ENCODE peak calls at places on chromosome 22, in six cellular contexts. One of them, this sample, is unnamed.
A peak's percentile ranks its signal among the peaks of the same experiment; 100 is the strongest.

GRCh38 chr22:26334232-26334631 is 94.8 kb upstream of the ASPHD2 start:
- DNase-seq in kidney: no peak
- DNase-seq in mucosa of descending colon: no peak
- DNase-seq in astrocyte of the cerebellum: no peak
- DNase-seq in spleen: no peak
- DNase-seq in neural crest cell: no peak
- DNase-seq in this sample: no peak

GRCh38 chr22:35430897-35431322 is 31.0 kb downstream of the MCM5 start:
- DNase-seq in kidney: peak; percentile 96
- DNase-seq in astrocyte of the cerebellum: peak; percentile 66
- DNase-seq in neural crest cell: peak; percentile 96
- DNase-seq in spleen: peak; percentile 91
- DNase-seq in mucosa of descending colon: peak; percentile 93
- DNase-seq in this sample: peak; percentile 86

GRCh38 chr22:41531422-41531727 is 12.9 kb downstream of the POLR3H start:
- DNase-seq in spleen: no peak
- DNase-seq in astrocyte of the cerebellum: no peak
- DNase-seq in kidney: no peak
- DNase-seq in neural crest cell: no peak
- DNase-seq in mucosa of descending colon: no peak
- DNase-seq in this sample: no peak

GRCh38 chr22:19903031-19903430 is 38.5 kb upstream of the COMT start:
- DNase-seq in mucosa of descending colon: no peak
- DNase-seq in neural crest cell: no peak
- DNase-seq in spleen: no peak
- DNase-seq in kidney: no peak
- DNase-seq in astrocyte of the cerebellum: no peak
- DNase-seq in this sample: no peak

GRCh38 chr22:27450448-27450847 is 351.1 kb downstream of the MN1 start:
- DNase-seq in kidney: no peak
- DNase-seq in spleen: no peak
- DNase-seq in astrocyte of the cerebellum: no peak
- DNase-seq in mucosa of descending colon: no peak
- DNase-seq in neural crest cell: no peak
- DNase-seq in this sample: no peak

GRCh38 chr22:27799334-27800249 is 2.0 kb downstream of the MN1 start:
- DNase-seq in mucosa of descending colon: no peak
- DNase-seq in kidney: peak; percentile 78
- DNase-seq in astrocyte of the cerebellum: no peak
- DNase-seq in spleen: no peak
- DNase-seq in neural crest cell: peak; percentile 38
- DNase-seq in this sample: no peak

GRCh38 chr22:26903030-26903856 is 245.9 kb downstream of the MIAT start:
- DNase-seq in spleen: no peak
- DNase-seq in kidney: peak; percentile 66
- DNase-seq in neural crest cell: peak; percentile 25
- DNase-seq in astrocyte of the cerebellum: no peak
- DNase-seq in mucosa of descending colon: peak; percentile 21
- DNase-seq in this sample: no peak

GRCh38 chr22:22870577-22871398 is 16.8 kb upstream of the IGLL5 start:
- DNase-seq in astrocyte of the cerebellum: no peak
- DNase-seq in spleen: no peak
- DNase-seq in kidney: no peak
- DNase-seq in mucosa of descending colon: no peak
- DNase-seq in neural crest cell: no peak
- DNase-seq in this sample: no peak

GRCh38 chr22:21937041-21937820 is 15.4 kb downstream of the PPM1F start:
- DNase-seq in mucosa of descending colon: peak; percentile 23
- DNase-seq in neural crest cell: no peak
- DNase-seq in kidney: no peak
- DNase-seq in spleen: peak; percentile 88
- DNase-seq in astrocyte of the cerebellum: no peak
- DNase-seq in this sample: no peak

GRCh38 chr22:29203883-29204282 is 1.8 kb upstream of the EMID1 start:
- DNase-seq in kidney: no peak
- DNase-seq in mucosa of descending colon: no peak
- DNase-seq in spleen: peak; percentile 16
- DNase-seq in astrocyte of the cerebellum: no peak
- DNase-seq in neural crest cell: no peak
- DNase-seq in this sample: no peak

GRCh38 chr22:36764641-36765040 is 11.3 kb downstream of the IFT27 start:
- DNase-seq in kidney: peak; percentile 8
- DNase-seq in neural crest cell: no peak
- DNase-seq in astrocyte of the cerebellum: no peak
- DNase-seq in spleen: peak; percentile 19
- DNase-seq in mucosa of descending colon: no peak
- DNase-seq in this sample: no peak

GRCh38 chr22:36377022-36377631 is 10.6 kb downstream of the MYH9 start:
- DNase-seq in neural crest cell: no peak
- DNase-seq in astrocyte of the cerebellum: no peak
- DNase-seq in spleen: no peak
- DNase-seq in mucosa of descending colon: no peak
- DNase-seq in kidney: no peak
- DNase-seq in this sample: no peak

GRCh38 chr22:20054034-20054427 is 26.0 kb upstream of the DGCR8 start:
- DNase-seq in spleen: no peak
- DNase-seq in mucosa of descending colon: no peak
- DNase-seq in kidney: no peak
- DNase-seq in astrocyte of the cerebellum: no peak
- DNase-seq in neural crest cell: no peak
- DNase-seq in this sample: no peak

GRCh38 chr22:37420656-37421467 is 6.4 kb downstream of the ELFN2 start:
- DNase-seq in kidney: no peak
- DNase-seq in neural crest cell: no peak
- DNase-seq in mucosa of descending colon: peak; percentile 19
- DNase-seq in astrocyte of the cerebellum: no peak
- DNase-seq in spleen: no peak
- DNase-seq in this sample: no peak

GRCh38 chr22:32204211-32204855 is 540 bp downstream of the RFPL2 start:
- DNase-seq in spleen: no peak
- DNase-seq in kidney: no peak
- DNase-seq in astrocyte of the cerebellum: no peak
- DNase-seq in mucosa of descending colon: no peak
- DNase-seq in neural crest cell: no peak
- DNase-seq in this sample: no peak

GRCh38 chr22:36144886-36145541 is 15.5 kb downstream of the APOL3 start:
- DNase-seq in spleen: peak; percentile 81
- DNase-seq in kidney: peak; percentile 85
- DNase-seq in mucosa of descending colon: peak; percentile 56
- DNase-seq in astrocyte of the cerebellum: peak; percentile 60
- DNase-seq in neural crest cell: peak; percentile 49
- DNase-seq in this sample: peak; percentile 21

GRCh38 chr22:39233736-39234120 is 11.1 kb downstream of the PDGFB start:
- DNase-seq in mucosa of descending colon: no peak
- DNase-seq in kidney: peak; percentile 85
- DNase-seq in spleen: no peak
- DNase-seq in astrocyte of the cerebellum: no peak
- DNase-seq in neural crest cell: no peak
- DNase-seq in this sample: no peak

GRCh38 chr22:26642465-26643367 is 14.7 kb upstream of the MIAT start:
- DNase-seq in neural crest cell: no peak
- DNase-seq in astrocyte of the cerebellum: no peak
- DNase-seq in kidney: no peak
- DNase-seq in mucosa of descending colon: peak; percentile 53
- DNase-seq in spleen: peak; percentile 89
- DNase-seq in this sample: no peak

GRCh38 chr22:48745842-48746788 is 1081.6 kb downstream of the BRD1 start:
- DNase-seq in astrocyte of the cerebellum: no peak
- DNase-seq in kidney: peak; percentile 59
- DNase-seq in mucosa of descending colon: no peak
- DNase-seq in neural crest cell: peak; percentile 0
- DNase-seq in spleen: peak; percentile 47
- DNase-seq in this sample: peak; percentile 6

GRCh38 chr22:22156716-22157499 is 87.7 kb upstream of the VPREB1 start:
- DNase-seq in neural crest cell: peak; percentile 45
- DNase-seq in kidney: no peak
- DNase-seq in astrocyte of the cerebellum: peak; percentile 37
- DNase-seq in spleen: peak; percentile 82
- DNase-seq in mucosa of descending colon: peak; percentile 80
- DNase-seq in this sample: peak; percentile 51

GRCh38 chr22:37032535-37033460 is 13.3 kb downstream of the MPST start:
- DNase-seq in astrocyte of the cerebellum: no peak
- DNase-seq in spleen: no peak
- DNase-seq in neural crest cell: no peak
- DNase-seq in kidney: peak; percentile 92
- DNase-seq in mucosa of descending colon: peak; percentile 88
- DNase-seq in this sample: peak; percentile 63

GRCh38 chr22:39170825-39171622 is 18.5 kb upstream of the CBX7 start:
- DNase-seq in mucosa of descending colon: peak; percentile 88
- DNase-seq in kidney: no peak
- DNase-seq in astrocyte of the cerebellum: no peak
- DNase-seq in spleen: peak; percentile 97
- DNase-seq in neural crest cell: peak; percentile 96
- DNase-seq in this sample: peak; percentile 88

GRCh38 chr22:22934543-22935055 is 47.0 kb downstream of the IGLL5 start:
- DNase-seq in neural crest cell: no peak
- DNase-seq in mucosa of descending colon: no peak
- DNase-seq in spleen: peak; percentile 74
- DNase-seq in astrocyte of the cerebellum: no peak
- DNase-seq in kidney: peak; percentile 51
- DNase-seq in this sample: no peak

GRCh38 chr22:37893583-37893983 is 12.5 kb upstream of the MICALL1 start:
- DNase-seq in mucosa of descending colon: no peak
- DNase-seq in kidney: no peak
- DNase-seq in astrocyte of the cerebellum: no peak
- DNase-seq in spleen: no peak
- DNase-seq in neural crest cell: no peak
- DNase-seq in this sample: no peak

GRCh38 chr22:29914991-29915390 is 32.0 kb downstream of the MTMR3 start:
- DNase-seq in neural crest cell: no peak
- DNase-seq in spleen: no peak
- DNase-seq in astrocyte of the cerebellum: no peak
- DNase-seq in mucosa of descending colon: no peak
- DNase-seq in kidney: no peak
- DNase-seq in this sample: no peak

GRCh38 chr22:37290737-37291136 is 8.4 kb downstream of the CYTH4 start:
- DNase-seq in spleen: peak; percentile 73
- DNase-seq in kidney: no peak
- DNase-seq in astrocyte of the cerebellum: no peak
- DNase-seq in mucosa of descending colon: no peak
- DNase-seq in neural crest cell: no peak
- DNase-seq in this sample: no peak

GRCh38 chr22:38802671-38803121 is 8.8 kb upstream of the DNAL4 start:
- DNase-seq in mucosa of descending colon: peak; percentile 7
- DNase-seq in spleen: no peak
- DNase-seq in kidney: peak; percentile 86
- DNase-seq in neural crest cell: no peak
- DNase-seq in astrocyte of the cerebellum: peak; percentile 53
- DNase-seq in this sample: no peak

DNA sequence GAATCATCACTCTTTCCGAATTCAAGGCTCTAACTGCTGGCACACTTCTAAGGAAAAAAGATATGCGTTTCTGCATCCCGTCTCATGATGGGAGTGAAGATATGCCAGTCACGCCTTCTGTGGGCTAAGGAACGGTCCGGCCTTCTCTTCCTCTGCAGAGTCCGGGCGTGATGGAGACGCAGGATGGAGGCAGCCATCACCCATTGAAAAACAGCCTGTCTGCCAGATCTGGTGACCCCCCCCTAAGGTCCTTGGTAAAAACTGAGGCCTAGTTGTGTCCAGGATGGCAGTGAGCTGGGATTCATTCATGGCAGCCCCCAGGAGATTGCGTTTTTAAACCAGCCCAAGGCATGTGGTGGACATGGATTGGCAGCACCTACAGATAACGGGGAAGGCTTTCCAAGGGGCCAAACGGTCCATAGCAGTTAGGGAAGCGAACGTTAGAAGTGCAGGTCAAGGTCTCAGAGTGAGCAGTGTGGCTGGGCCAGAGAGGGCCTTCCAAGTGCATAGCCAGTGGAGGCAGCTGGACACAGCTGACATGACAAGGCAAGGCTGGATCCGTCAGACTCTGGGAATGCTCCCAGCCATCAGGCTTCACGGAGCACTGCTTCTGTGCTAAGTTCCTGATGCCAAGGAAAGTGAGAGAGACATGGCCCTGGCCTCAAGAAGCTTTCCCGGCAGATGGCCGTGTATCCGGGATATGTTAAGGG is 7.0 kb upstream of the EFCAB6 start:
- DNase-seq in astrocyte of the cerebellum: no peak
- DNase-seq in mucosa of descending colon: no peak
- DNase-seq in neural crest cell: no peak
- DNase-seq in spleen: no peak
- DNase-seq in kidney: peak; percentile 49
- DNase-seq in this sample: no peak
- TF ChIP-seq CTCF in astrocyte of the cerebellum: no peak
- TF ChIP-seq CTCF in mucosa of descending colon: no peak
- TF ChIP-seq CTCF in neural crest cell: no peak
- TF ChIP-seq CTCF in spleen: no peak
- TF ChIP-seq CTCF in kidney: no peak
- TF ChIP-seq CTCF in this sample: no peak

GRCh38 chr22:25203082-25203481 is 3.4 kb downstream of the CRYBB3 start:
- DNase-seq in neural crest cell: no peak
- DNase-seq in spleen: no peak
- DNase-seq in kidney: no peak
- DNase-seq in mucosa of descending colon: no peak
- DNase-seq in astrocyte of the cerebellum: no peak
- DNase-seq in this sample: no peak
- TF ChIP-seq CTCF in neural crest cell: no peak
- TF ChIP-seq CTCF in spleen: no peak
- TF ChIP-seq CTCF in kidney: no peak
- TF ChIP-seq CTCF in mucosa of descending colon: no peak
- TF ChIP-seq CTCF in astrocyte of the cerebellum: no peak
- TF ChIP-seq CTCF in this sample: no peak

GRCh38 chr22:43153916-43154315 is 2.6 kb downstream of the TSPO start:
- DNase-seq in kidney: no peak
- DNase-seq in astrocyte of the cerebellum: no peak
- DNase-seq in neural crest cell: no peak
- DNase-seq in mucosa of descending colon: no peak
- DNase-seq in spleen: no peak
- DNase-seq in this sample: no peak
- TF ChIP-seq CTCF in kidney: no peak
- TF ChIP-seq CTCF in astrocyte of the cerebellum: no peak
- TF ChIP-seq CTCF in neural crest cell: no peak
- TF ChIP-seq CTCF in mucosa of descending colon: no peak
- TF ChIP-seq CTCF in spleen: no peak
- TF ChIP-seq CTCF in this sample: no peak

DNA sequence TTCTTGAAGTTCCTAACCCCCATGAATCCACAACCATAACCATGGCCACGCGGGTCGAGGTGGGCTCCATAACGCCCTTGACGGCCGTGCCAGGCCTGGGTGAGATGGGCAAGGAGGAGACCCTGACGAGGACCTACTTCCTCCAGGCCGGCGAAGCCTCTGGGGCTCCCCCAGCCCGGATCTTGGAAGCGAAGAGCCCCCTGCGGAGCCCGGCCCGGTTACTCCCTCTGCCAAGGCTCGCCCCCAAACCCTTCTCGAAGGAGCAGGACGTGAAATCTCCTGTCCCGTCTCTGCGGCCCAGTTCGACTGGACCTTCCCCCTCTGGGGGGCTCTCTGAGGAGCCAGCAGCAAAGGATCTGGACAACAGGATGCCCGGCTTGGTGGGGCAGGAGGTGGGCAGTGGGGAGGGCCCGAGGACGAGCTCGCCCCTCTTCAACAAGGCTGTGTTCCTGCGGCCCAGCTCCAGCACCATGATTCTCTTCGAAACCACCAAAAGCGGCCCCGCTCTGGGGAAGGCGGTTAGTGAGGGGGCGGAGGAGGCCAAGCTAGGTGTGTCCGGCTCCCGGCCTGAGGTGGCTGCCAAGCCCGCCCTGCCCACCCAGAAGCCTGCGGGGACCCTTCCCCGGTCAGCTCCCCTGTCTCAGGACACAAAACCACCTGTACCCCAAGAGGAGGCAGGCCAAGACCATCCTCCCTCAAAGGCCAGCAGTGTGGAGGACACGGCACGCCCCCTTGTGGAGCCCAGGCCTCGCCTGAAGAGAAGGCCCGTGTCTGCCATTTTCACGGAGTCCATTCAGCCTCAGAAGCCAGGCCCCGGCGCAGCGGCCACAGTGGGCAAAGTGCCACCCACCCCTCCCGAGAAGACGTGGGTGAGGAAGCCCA is 75.7 kb downstream of the KIAA1671 start:
- DNase-seq in astrocyte of the cerebellum: no peak
- DNase-seq in neural crest cell: peak; percentile 41
- DNase-seq in mucosa of descending colon: peak; percentile 76
- DNase-seq in spleen: no peak
- DNase-seq in kidney: no peak
- DNase-seq in this sample: no peak
- TF ChIP-seq CTCF in astrocyte of the cerebellum: peak; percentile 43
- TF ChIP-seq CTCF in neural crest cell: peak; percentile 51
- TF ChIP-seq CTCF in mucosa of descending colon: no peak
- TF ChIP-seq CTCF in spleen: no peak
- TF ChIP-seq CTCF in kidney: no peak
- TF ChIP-seq CTCF in this sample: peak; percentile 47